ENCODE peak calls at places on chromosomes 7 and 10, in seven cellular contexts. Z is SK-N-SH, M is HCT116, I is H1, E is GM12878, A is K562, B is HepG2. S is an unnamed sample.
A peak's percentile ranks its signal among the peaks of the same experiment; 100 is the strongest.

GRCh38 chr10:121070257-121070656 is 219.1 kb downstream of the WDR11 start:
- DNase-seq in Z (no peak), M (peak; percentile 59), I (no peak), E (no peak), A (peak; percentile 7), B (peak; percentile 46), S (no peak)

GRCh38 chr7:95684037-95684436 is 87.7 kb upstream of the PDK4 start:
- DNase-seq in Z (no peak), M (peak; percentile 44), I (no peak), E (no peak), A (peak; percentile 19), B (peak; percentile 21), S (no peak)

GRCh38 chr10:126421745-126422144 is 33.5 kb upstream of the ADAM12 start:
- DNase-seq in Z (no peak), M (no peak), I (no peak), E (no peak), A (no peak), B (no peak), S (no peak)

GRCh38 chr10:131271195-131271880 is 40.2 kb downstream of the TCERG1L start:
- DNase-seq in Z (peak; percentile 10), M (no peak), I (no peak), E (no peak), A (no peak), B (no peak), S (no peak)

GRCh38 chr7:149527414-149527813 is 29.8 kb upstream of the ZNF746 start:
- DNase-seq in Z (no peak), M (no peak), I (no peak), E (no peak), A (no peak), B (no peak), S (no peak)

GRCh38 chr7:158001621-158002320 is 585.9 kb downstream of the PTPRN2 start:
- DNase-seq in Z (peak; percentile 78), M (no peak), I (no peak), E (no peak), A (no peak), B (no peak), S (peak; percentile 62)

GRCh38 chr10:35464805-35465456 is 128.6 kb downstream of the CCNY start:
- DNase-seq in Z (no peak), M (no peak), I (no peak), E (no peak), A (no peak), B (no peak), S (no peak)

GRCh38 chr7:23607130-23607529 is 9.9 kb downstream of the CCDC126 start:
- DNase-seq in Z (no peak), M (no peak), I (no peak), E (no peak), A (peak; percentile 38), B (no peak), S (no peak)

GRCh38 chr7:19899517-19899916 is 126.1 kb upstream of the TMEM196 start:
- DNase-seq in Z (no peak), M (no peak), I (no peak), E (no peak), A (no peak), B (no peak), S (no peak)

GRCh38 chr7:134419085-134419484 is 39.8 kb downstream of the AKR1B1 start:
- DNase-seq in Z (no peak), M (no peak), I (no peak), E (no peak), A (no peak), B (peak; percentile 20), S (no peak)

GRCh38 chr7:100693312-100694195 is 496 bp downstream of the GIGYF1 start:
- DNase-seq in Z (peak; percentile 89), M (no peak), I (no peak), E (no peak), A (peak; percentile 93), B (no peak), S (no peak)

GRCh38 chr10:23980054-23980453 is 228.9 kb upstream of the KIAA1217 start:
- DNase-seq in Z (no peak), M (no peak), I (no peak), E (no peak), A (no peak), B (no peak), S (no peak)

GRCh38 chr7:17408245-17408903 is 109.9 kb downstream of the AHR start:
- DNase-seq in Z (no peak), M (peak; percentile 74), I (no peak), E (no peak), A (no peak), B (peak; percentile 92), S (no peak)

GRCh38 chr7:106485031-106485551 is 175.9 kb downstream of the CCDC71L start:
- DNase-seq in Z (no peak), M (no peak), I (no peak), E (no peak), A (no peak), B (no peak), S (no peak)

GRCh38 chr10:110059965-110060364 is 52.2 kb downstream of the ADD3 start:
- DNase-seq in Z (no peak), M (no peak), I (no peak), E (no peak), A (no peak), B (no peak), S (no peak)
- TF ChIP-seq JUND in Z (no peak), M (no peak), I (no peak), E (no peak), A (no peak), B (no peak), S (no peak)

GRCh38 chr7:88169717-88170320 is 50.0 kb downstream of the SRI start:
- DNase-seq in Z (peak; percentile 15), M (no peak), I (no peak), E (no peak), A (no peak), B (peak; percentile 10), S (peak; percentile 30)

DNA sequence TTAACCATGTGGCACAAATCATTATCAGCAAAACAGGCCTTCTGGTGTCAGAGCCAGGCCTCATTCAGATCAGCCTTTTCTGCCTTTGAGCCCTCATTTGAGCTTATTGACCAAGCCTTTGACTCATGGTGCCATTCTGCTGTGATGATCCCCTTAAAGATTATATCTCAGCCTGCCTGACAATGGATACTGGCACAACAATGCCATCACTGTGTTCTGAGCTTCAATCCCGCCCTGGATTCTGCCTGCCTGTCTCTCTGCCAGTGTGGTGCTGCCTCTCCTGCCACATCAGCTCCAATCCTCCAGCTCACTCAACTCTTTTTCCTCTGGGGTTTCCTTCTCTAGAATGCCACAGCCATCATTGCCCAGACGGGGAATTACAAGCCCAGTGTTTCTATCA is 52.6 kb downstream of the SRI start:
- DNase-seq in Z (peak; percentile 19), M (no peak), I (no peak), E (no peak), A (no peak), B (no peak), S (no peak)
- TF ChIP-seq JUND in Z (no peak), M (no peak), I (no peak), E (no peak), A (no peak), B (no peak), S (no peak)

DNA sequence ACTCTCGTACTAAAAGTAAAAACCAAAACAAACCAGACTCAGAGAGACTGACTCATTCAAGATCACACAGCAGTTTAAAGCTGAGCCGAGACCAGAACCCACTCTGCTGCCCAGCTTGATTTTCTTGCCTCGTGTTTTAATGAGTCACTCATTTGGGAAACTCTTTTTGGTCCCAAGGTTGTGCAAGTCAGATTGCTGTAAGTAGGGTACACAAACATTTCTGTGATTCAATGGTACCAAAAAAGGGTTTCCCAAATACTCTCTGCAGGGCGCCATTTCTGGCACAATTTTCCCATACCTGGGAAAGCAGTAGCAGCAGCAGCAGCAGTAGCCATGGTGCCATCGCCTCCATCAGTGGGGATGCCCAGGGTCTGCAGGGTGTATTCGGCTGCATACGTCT is 69.9 kb downstream of the ASAH2B start:
- DNase-seq in Z (no peak), M (no peak), I (no peak), E (no peak), A (no peak), B (no peak), S (no peak)
- TF ChIP-seq JUND in Z (no peak), M (no peak), I (no peak), E (no peak), A (no peak), B (no peak), S (no peak)

GRCh38 chr10:51000976-51001375 is 73.3 kb upstream of the PRKG1 start:
- DNase-seq in Z (no peak), M (no peak), I (no peak), E (no peak), A (no peak), B (no peak), S (no peak)
- TF ChIP-seq JUND in Z (no peak), M (no peak), I (no peak), E (no peak), A (no peak), B (no peak), S (no peak)

GRCh38 chr10:43649149-43649523 is 455 bp upstream of the ZNF32 start:
- DNase-seq in Z (no peak), M (no peak), I (no peak), E (no peak), A (no peak), B (no peak), S (no peak)
- TF ChIP-seq JUND in Z (no peak), M (no peak), I (no peak), E (no peak), A (no peak), B (no peak), S (no peak)

GRCh38 chr10:86178401-86179142 is 188.0 kb downstream of the GRID1 start:
- DNase-seq in Z (peak; percentile 68), M (peak; percentile 4), I (peak; percentile 47), E (no peak), A (peak; percentile 49), B (peak; percentile 24), S (peak; percentile 13)
- TF ChIP-seq JUND in Z (no peak), M (no peak), I (no peak), E (no peak), A (no peak), B (no peak), S (no peak)

DNA sequence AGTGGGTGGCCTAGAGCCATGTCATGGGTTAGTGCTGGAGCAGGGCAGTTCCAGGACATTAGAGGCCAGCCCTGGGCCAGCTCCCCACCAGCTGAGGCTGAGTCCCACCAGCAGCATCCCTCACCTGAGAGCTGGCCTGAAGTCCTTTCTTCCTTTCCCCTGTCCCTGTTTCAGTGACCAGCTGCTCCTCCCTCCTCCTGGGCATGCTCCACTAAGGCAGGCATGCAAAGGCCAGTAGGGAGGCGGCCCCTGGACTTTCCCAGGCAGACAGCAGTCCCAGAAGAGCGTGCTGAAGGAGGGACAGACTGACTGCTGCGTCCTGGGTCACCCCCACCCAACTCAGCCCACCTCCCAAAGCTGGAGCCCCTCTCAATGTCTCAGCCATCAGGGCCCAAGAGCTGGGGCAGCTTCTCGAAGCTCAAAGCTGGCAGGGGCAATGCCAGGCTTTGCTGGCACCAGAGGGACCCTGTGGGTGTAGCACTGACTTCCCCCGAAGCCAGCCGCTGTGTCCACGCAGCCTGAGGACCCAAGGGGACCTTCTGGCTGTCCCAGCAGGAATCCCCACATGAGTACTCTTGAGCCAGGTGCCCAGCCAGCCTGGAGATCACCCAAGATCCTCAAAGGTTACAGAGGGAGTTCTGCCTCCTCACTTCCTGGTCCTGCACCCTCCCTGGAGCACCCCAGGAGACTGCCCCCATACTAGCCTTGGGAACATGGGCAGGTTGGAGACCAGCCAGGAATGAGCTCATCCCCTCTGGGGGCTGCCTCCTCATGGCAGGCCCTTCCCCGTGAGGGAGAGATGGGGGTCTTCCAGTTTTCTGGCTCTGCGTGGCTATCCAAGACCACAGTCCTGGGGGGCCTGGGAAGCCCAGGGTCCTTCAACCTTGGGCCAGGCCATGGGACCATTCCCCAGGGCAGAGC is 35.2 kb upstream of the RET start:
- DNase-seq in Z (peak; percentile 28), M (no peak), I (no peak), E (no peak), A (no peak), B (no peak), S (no peak)
- TF ChIP-seq JUND in Z (no peak), M (no peak), I (no peak), E (no peak), A (no peak), B (no peak), S (no peak)

GRCh38 chr10:129883637-129884389 is 80.3 kb downstream of the EBF3 start:
- DNase-seq in Z (no peak), M (no peak), I (no peak), E (no peak), A (no peak), B (no peak), S (no peak)
- TF ChIP-seq JUND in Z (no peak), M (no peak), I (no peak), E (no peak), A (no peak), B (no peak), S (no peak)